ENCODE peak calls at places on chromosomes 16 and 17, in ten cellular contexts. A is heart left ventricle, P is T47D, L is dorsolateral prefrontal cortex, B is NCI-H1930, N is cardiac septum, R is Calu3, M is left cardiac atrium, U is pancreas, X is tibial artery. H is an unnamed sample.

GRCh38 chr16:85754403-85754802 is 3.5 kb upstream of the C16orf74 start:
- DNase-seq in A (no peak), P (peak; percentile 48), L (no peak), B (no peak), N (no peak), R (no peak), M (no peak), U (no peak), X (no peak), H (no peak)

GRCh38 chr17:45221081-45221996 is at the start of gene FMNL1:
- DNase-seq in A (peak; percentile 77), P (no peak), L (no peak), B (no peak), N (peak; percentile 94), R (peak; percentile 53), M (no peak), U (no peak), X (peak; percentile 42), H (no peak)

GRCh38 chr17:66809408-66809807 is 25.5 kb upstream of the CACNG5 start:
- DNase-seq in A (no peak), P (no peak), L (no peak), B (no peak), N (peak; percentile 54), R (no peak), M (no peak), U (no peak), X (no peak), H (no peak)

GRCh38 chr17:7004398-7005253 is 7.8 kb upstream of the RNASEK start:
- DNase-seq in A (no peak), P (peak; percentile 76), L (no peak), B (peak; percentile 67), N (no peak), R (peak; percentile 45), M (no peak), U (no peak), X (no peak), H (no peak)

GRCh38 chr17:28701987-28702751 is 9.5 kb downstream of the PROCA1 start:
- DNase-seq in A (no peak), P (no peak), L (peak; percentile 68), B (no peak), N (no peak), R (no peak), M (no peak), U (no peak), X (no peak), H (no peak)

GRCh38 chr17:34991606-34992005 is 11.3 kb downstream of the LIG3 start:
- DNase-seq in A (no peak), P (no peak), L (no peak), B (no peak), N (no peak), R (no peak), M (no peak), U (no peak), X (no peak), H (no peak)

GRCh38 chr16:4042581-4042980 is 73.7 kb downstream of the ADCY9 start:
- DNase-seq in A (no peak), P (no peak), L (no peak), B (no peak), N (no peak), R (no peak), M (no peak), U (no peak), X (no peak), H (no peak)

GRCh38 chr17:17237026-17237799 is at the start of gene FLCN:
- DNase-seq in A (peak; percentile 96), P (peak; percentile 89), L (peak; percentile 96), B (peak; percentile 68), N (peak; percentile 97), R (peak; percentile 69), M (peak; percentile 96), U (peak; percentile 84), X (peak; percentile 92), H (peak; percentile 93)

GRCh38 chr17:6231886-6232767 is 161.9 kb downstream of the WSCD1 start:
- DNase-seq in A (no peak), P (no peak), L (no peak), B (no peak), N (no peak), R (peak; percentile 39), M (no peak), U (no peak), X (no peak), H (no peak)

GRCh38 chr17:1511756-1512321 is 4.6 kb downstream of the INPP5K start:
- DNase-seq in A (peak; percentile 38), P (no peak), L (no peak), B (no peak), N (no peak), R (no peak), M (peak; percentile 51), U (no peak), X (no peak), H (no peak)

GRCh38 chr16:376817-377418 is 4.9 kb downstream of the PGAP6 start:
- DNase-seq in A (no peak), P (no peak), L (no peak), B (no peak), N (no peak), R (no peak), M (no peak), U (peak; percentile 46), X (no peak), H (no peak)

GRCh38 chr16:69865701-69866100 is 85.4 kb upstream of the CLEC18A start:
- DNase-seq in A (peak; percentile 52), P (no peak), L (no peak), B (no peak), N (no peak), R (peak; percentile 35), M (no peak), U (no peak), X (no peak), H (no peak)

GRCh38 chr17:34166394-34166793 is 88.7 kb upstream of the CCL2 start:
- DNase-seq in A (no peak), P (no peak), L (no peak), B (no peak), N (no peak), R (no peak), M (no peak), U (no peak), X (no peak), H (no peak)

H was measured in ureter.